ENCODE peak calls at places on chromosomes 3 and 15, in six cellular contexts. One of them, this sample, is unnamed.

GRCh38 chr15:96123630-96124187 is 206.8 kb upstream of the NR2F2 start:
- DNase-seq in NCI-H1092 treated with DMSO at 0.1 percent for 48 hours: no peak
- DNase-seq in Ammon's horn: no peak
- DNase-seq in neural progenitor cell: no peak
- DNase-seq in neuronal stem cell: no peak
- DNase-seq in activated CD4-positive, alpha-beta T cell treated with anti-CD3 and anti-CD28 coated beads, Interleukin-2, amount 50 U/mL, for 1 hour: no peak
- DNase-seq in this sample: no peak

GRCh38 chr15:86691091-86691490 is 611.4 kb downstream of the AGBL1 start:
- DNase-seq in NCI-H1092 treated with DMSO at 0.1 percent for 48 hours: no peak
- DNase-seq in Ammon's horn: peak; percentile 46
- DNase-seq in neural progenitor cell: no peak
- DNase-seq in neuronal stem cell: no peak
- DNase-seq in activated CD4-positive, alpha-beta T cell treated with anti-CD3 and anti-CD28 coated beads, Interleukin-2, amount 50 U/mL, for 1 hour: no peak
- DNase-seq in this sample: no peak

GRCh38 chr15:89845305-89845893 is 30.7 kb upstream of the ANPEP start:
- DNase-seq in NCI-H1092 treated with DMSO at 0.1 percent for 48 hours: no peak
- DNase-seq in Ammon's horn: no peak
- DNase-seq in neural progenitor cell: no peak
- DNase-seq in neuronal stem cell: no peak
- DNase-seq in activated CD4-positive, alpha-beta T cell treated with anti-CD3 and anti-CD28 coated beads, Interleukin-2, amount 50 U/mL, for 1 hour: no peak
- DNase-seq in this sample: no peak

GRCh38 chr15:90439946-90440345 is 51.9 kb downstream of the IQGAP1 start:
- DNase-seq in NCI-H1092 treated with DMSO at 0.1 percent for 48 hours: no peak
- DNase-seq in Ammon's horn: no peak
- DNase-seq in neural progenitor cell: no peak
- DNase-seq in neuronal stem cell: no peak
- DNase-seq in activated CD4-positive, alpha-beta T cell treated with anti-CD3 and anti-CD28 coated beads, Interleukin-2, amount 50 U/mL, for 1 hour: no peak
- DNase-seq in this sample: no peak

GRCh38 chr15:90838066-90838465 is 30.3 kb upstream of the FURIN start:
- DNase-seq in NCI-H1092 treated with DMSO at 0.1 percent for 48 hours: no peak
- DNase-seq in Ammon's horn: no peak
- DNase-seq in neural progenitor cell: no peak
- DNase-seq in neuronal stem cell: no peak
- DNase-seq in activated CD4-positive, alpha-beta T cell treated with anti-CD3 and anti-CD28 coated beads, Interleukin-2, amount 50 U/mL, for 1 hour: peak; percentile 85
- DNase-seq in this sample: peak; percentile 55

GRCh38 chr3:197912770-197913476 is 37.1 kb upstream of the RPL35A start:
- DNase-seq in NCI-H1092 treated with DMSO at 0.1 percent for 48 hours: no peak
- DNase-seq in Ammon's horn: peak; percentile 20
- DNase-seq in neural progenitor cell: peak; percentile 63
- DNase-seq in neuronal stem cell: no peak
- DNase-seq in activated CD4-positive, alpha-beta T cell treated with anti-CD3 and anti-CD28 coated beads, Interleukin-2, amount 50 U/mL, for 1 hour: no peak
- DNase-seq in this sample: no peak

GRCh38 chr15:39869251-39869650 is 50.8 kb downstream of the GPR176 start:
- DNase-seq in NCI-H1092 treated with DMSO at 0.1 percent for 48 hours: peak; percentile 16
- DNase-seq in Ammon's horn: no peak
- DNase-seq in neural progenitor cell: no peak
- DNase-seq in neuronal stem cell: no peak
- DNase-seq in activated CD4-positive, alpha-beta T cell treated with anti-CD3 and anti-CD28 coated beads, Interleukin-2, amount 50 U/mL, for 1 hour: no peak
- DNase-seq in this sample: no peak

GRCh38 chr15:98655732-98656131 is 7.4 kb downstream of the IGF1R start:
- DNase-seq in NCI-H1092 treated with DMSO at 0.1 percent for 48 hours: no peak
- DNase-seq in Ammon's horn: no peak
- DNase-seq in neural progenitor cell: no peak
- DNase-seq in neuronal stem cell: no peak
- DNase-seq in activated CD4-positive, alpha-beta T cell treated with anti-CD3 and anti-CD28 coated beads, Interleukin-2, amount 50 U/mL, for 1 hour: no peak
- DNase-seq in this sample: no peak

GRCh38 chr3:29064085-29064484 is 216.8 kb upstream of the RBMS3 start:
- DNase-seq in NCI-H1092 treated with DMSO at 0.1 percent for 48 hours: no peak
- DNase-seq in Ammon's horn: no peak
- DNase-seq in neural progenitor cell: peak; percentile 43
- DNase-seq in neuronal stem cell: no peak
- DNase-seq in activated CD4-positive, alpha-beta T cell treated with anti-CD3 and anti-CD28 coated beads, Interleukin-2, amount 50 U/mL, for 1 hour: no peak
- DNase-seq in this sample: no peak

GRCh38 chr3:136893848-136894443 is 31.9 kb downstream of the NCK1 start:
- DNase-seq in NCI-H1092 treated with DMSO at 0.1 percent for 48 hours: no peak
- DNase-seq in Ammon's horn: no peak
- DNase-seq in neural progenitor cell: no peak
- DNase-seq in neuronal stem cell: no peak
- DNase-seq in activated CD4-positive, alpha-beta T cell treated with anti-CD3 and anti-CD28 coated beads, Interleukin-2, amount 50 U/mL, for 1 hour: no peak
- DNase-seq in this sample: no peak

GRCh38 chr15:45094358-45094730 is 19.6 kb downstream of the DUOX2 start:
- DNase-seq in NCI-H1092 treated with DMSO at 0.1 percent for 48 hours: no peak
- DNase-seq in Ammon's horn: no peak
- DNase-seq in neural progenitor cell: no peak
- DNase-seq in neuronal stem cell: no peak
- DNase-seq in activated CD4-positive, alpha-beta T cell treated with anti-CD3 and anti-CD28 coated beads, Interleukin-2, amount 50 U/mL, for 1 hour: no peak
- DNase-seq in this sample: peak; percentile 29

GRCh38 chr15:69838338-69838737 is 259.4 kb downstream of the TLE3 start:
- DNase-seq in NCI-H1092 treated with DMSO at 0.1 percent for 48 hours: no peak
- DNase-seq in Ammon's horn: no peak
- DNase-seq in neural progenitor cell: no peak
- DNase-seq in neuronal stem cell: no peak
- DNase-seq in activated CD4-positive, alpha-beta T cell treated with anti-CD3 and anti-CD28 coated beads, Interleukin-2, amount 50 U/mL, for 1 hour: no peak
- DNase-seq in this sample: no peak

GRCh38 chr3:124246949-124247348 is 255.0 kb upstream of the ROPN1 start:
- DNase-seq in NCI-H1092 treated with DMSO at 0.1 percent for 48 hours: peak; percentile 57
- DNase-seq in Ammon's horn: peak; percentile 41
- DNase-seq in neural progenitor cell: peak; percentile 40
- DNase-seq in neuronal stem cell: no peak
- DNase-seq in activated CD4-positive, alpha-beta T cell treated with anti-CD3 and anti-CD28 coated beads, Interleukin-2, amount 50 U/mL, for 1 hour: no peak
- DNase-seq in this sample: peak; percentile 54

GRCh38 chr3:50637945-50638344 is 21.0 kb downstream of the MAPKAPK3 start:
- DNase-seq in NCI-H1092 treated with DMSO at 0.1 percent for 48 hours: no peak
- DNase-seq in Ammon's horn: no peak
- DNase-seq in neural progenitor cell: no peak
- DNase-seq in neuronal stem cell: no peak
- DNase-seq in activated CD4-positive, alpha-beta T cell treated with anti-CD3 and anti-CD28 coated beads, Interleukin-2, amount 50 U/mL, for 1 hour: no peak
- DNase-seq in this sample: no peak

GRCh38 chr15:101148166-101148880 is 103.5 kb downstream of the CHSY1 start:
- DNase-seq in NCI-H1092 treated with DMSO at 0.1 percent for 48 hours: no peak
- DNase-seq in Ammon's horn: no peak
- DNase-seq in neural progenitor cell: no peak
- DNase-seq in neuronal stem cell: no peak
- DNase-seq in activated CD4-positive, alpha-beta T cell treated with anti-CD3 and anti-CD28 coated beads, Interleukin-2, amount 50 U/mL, for 1 hour: no peak
- DNase-seq in this sample: no peak

This sample was measured in H7.